ENCODE peak calls at places on chromosomes 1 and 21, in five cellular contexts. One of them, this sample, is unnamed.

GRCh38 chr1:154714638-154715037 is 106.7 kb upstream of the ADAR start:
- DNase-seq in lower lobe of right lung: peak
- DNase-seq in breast epithelium: no peak
- DNase-seq in adrenal gland: no peak
- DNase-seq in neural crest cell: no peak
- DNase-seq in this sample: no peak

GRCh38 chr1:115280073-115280472 is 58.0 kb downstream of the NGF start:
- DNase-seq in breast epithelium: no peak
- DNase-seq in adrenal gland: no peak
- DNase-seq in lower lobe of right lung: no peak
- DNase-seq in neural crest cell: no peak
- DNase-seq in this sample: no peak

GRCh38 chr1:151222130-151222529 is 23.8 kb downstream of the PIP5K1A start:
- DNase-seq in lower lobe of right lung: no peak
- DNase-seq in neural crest cell: no peak
- DNase-seq in breast epithelium: no peak
- DNase-seq in adrenal gland: peak
- DNase-seq in this sample: no peak

GRCh38 chr1:224273651-224274050 is 56.3 kb downstream of the NVL start:
- DNase-seq in adrenal gland: no peak
- DNase-seq in lower lobe of right lung: no peak
- DNase-seq in neural crest cell: no peak
- DNase-seq in breast epithelium: no peak
- DNase-seq in this sample: no peak

GRCh38 chr1:91651671-91652071 is 151.0 kb downstream of the CDC7 start:
- DNase-seq in breast epithelium: no peak
- DNase-seq in adrenal gland: peak
- DNase-seq in neural crest cell: no peak
- DNase-seq in lower lobe of right lung: no peak
- DNase-seq in this sample: no peak

GRCh38 chr1:172497230-172497629 is 35.7 kb upstream of the SUCO start:
- DNase-seq in adrenal gland: peak
- DNase-seq in neural crest cell: peak
- DNase-seq in lower lobe of right lung: peak
- DNase-seq in breast epithelium: peak
- DNase-seq in this sample: no peak

GRCh38 chr1:7679873-7680790 is 91.0 kb upstream of the VAMP3 start:
- DNase-seq in breast epithelium: no peak
- DNase-seq in neural crest cell: peak
- DNase-seq in adrenal gland: peak
- DNase-seq in lower lobe of right lung: peak
- DNase-seq in this sample: peak

GRCh38 chr1:1782399-1783221 is 4.3 kb upstream of the NADK start:
- DNase-seq in lower lobe of right lung: peak
- DNase-seq in adrenal gland: peak
- DNase-seq in breast epithelium: no peak
- DNase-seq in neural crest cell: no peak
- DNase-seq in this sample: peak

GRCh38 chr1:97489834-97490233 is 431.0 kb downstream of the DPYD start:
- DNase-seq in lower lobe of right lung: no peak
- DNase-seq in neural crest cell: no peak
- DNase-seq in breast epithelium: no peak
- DNase-seq in adrenal gland: no peak
- DNase-seq in this sample: no peak

GRCh38 chr1:212285685-212286436 is 651 bp downstream of the PPP2R5A start:
- DNase-seq in neural crest cell: peak
- DNase-seq in adrenal gland: peak
- DNase-seq in lower lobe of right lung: peak
- DNase-seq in breast epithelium: peak
- DNase-seq in this sample: peak

GRCh38 chr1:89965203-89965900 is 29.6 kb upstream of the ZNF326 start:
- DNase-seq in neural crest cell: no peak
- DNase-seq in adrenal gland: no peak
- DNase-seq in breast epithelium: no peak
- DNase-seq in lower lobe of right lung: no peak
- DNase-seq in this sample: no peak

GRCh38 chr1:116820362-116820761 is 66.1 kb downstream of the CD2 start:
- DNase-seq in breast epithelium: no peak
- DNase-seq in lower lobe of right lung: no peak
- DNase-seq in neural crest cell: no peak
- DNase-seq in adrenal gland: no peak
- DNase-seq in this sample: no peak

GRCh38 chr1:231357831-231358354 is 19.8 kb downstream of the SPRTN start:
- DNase-seq in adrenal gland: peak
- DNase-seq in lower lobe of right lung: no peak
- DNase-seq in neural crest cell: peak
- DNase-seq in breast epithelium: no peak
- DNase-seq in this sample: no peak

GRCh38 chr1:210360852-210361477 is 32.3 kb downstream of the HHAT start:
- DNase-seq in neural crest cell: no peak
- DNase-seq in adrenal gland: no peak
- DNase-seq in lower lobe of right lung: no peak
- DNase-seq in breast epithelium: no peak
- DNase-seq in this sample: no peak

GRCh38 chr1:42482635-42483153 is 19.6 kb downstream of the CCDC30 start:
- DNase-seq in neural crest cell: no peak
- DNase-seq in lower lobe of right lung: no peak
- DNase-seq in adrenal gland: no peak
- DNase-seq in breast epithelium: no peak
- DNase-seq in this sample: no peak

GRCh38 chr1:67597336-67597735 is 87.7 kb upstream of the GADD45A start:
- DNase-seq in breast epithelium: no peak
- DNase-seq in lower lobe of right lung: no peak
- DNase-seq in neural crest cell: no peak
- DNase-seq in adrenal gland: no peak
- DNase-seq in this sample: no peak

GRCh38 chr1:109104364-109105151 is 9.4 kb upstream of the ELAPOR1 start:
- DNase-seq in breast epithelium: no peak
- DNase-seq in adrenal gland: no peak
- DNase-seq in neural crest cell: no peak
- DNase-seq in lower lobe of right lung: no peak
- DNase-seq in this sample: no peak

GRCh38 chr1:59241909-59242308 is 55.0 kb upstream of the FGGY start:
- DNase-seq in adrenal gland: no peak
- DNase-seq in neural crest cell: no peak
- DNase-seq in breast epithelium: no peak
- DNase-seq in lower lobe of right lung: no peak
- DNase-seq in this sample: no peak

GRCh38 chr1:59243978-59244377 is 52.9 kb upstream of the FGGY start:
- DNase-seq in neural crest cell: no peak
- DNase-seq in adrenal gland: no peak
- DNase-seq in breast epithelium: no peak
- DNase-seq in lower lobe of right lung: no peak
- DNase-seq in this sample: no peak

GRCh38 chr1:59242345-59242744 is 54.5 kb upstream of the FGGY start:
- DNase-seq in neural crest cell: no peak
- DNase-seq in adrenal gland: no peak
- DNase-seq in lower lobe of right lung: no peak
- DNase-seq in breast epithelium: no peak
- DNase-seq in this sample: no peak

GRCh38 chr1:59244891-59245290 is 52.0 kb upstream of the FGGY start:
- DNase-seq in neural crest cell: no peak
- DNase-seq in lower lobe of right lung: no peak
- DNase-seq in adrenal gland: no peak
- DNase-seq in breast epithelium: no peak
- DNase-seq in this sample: no peak

DNA sequence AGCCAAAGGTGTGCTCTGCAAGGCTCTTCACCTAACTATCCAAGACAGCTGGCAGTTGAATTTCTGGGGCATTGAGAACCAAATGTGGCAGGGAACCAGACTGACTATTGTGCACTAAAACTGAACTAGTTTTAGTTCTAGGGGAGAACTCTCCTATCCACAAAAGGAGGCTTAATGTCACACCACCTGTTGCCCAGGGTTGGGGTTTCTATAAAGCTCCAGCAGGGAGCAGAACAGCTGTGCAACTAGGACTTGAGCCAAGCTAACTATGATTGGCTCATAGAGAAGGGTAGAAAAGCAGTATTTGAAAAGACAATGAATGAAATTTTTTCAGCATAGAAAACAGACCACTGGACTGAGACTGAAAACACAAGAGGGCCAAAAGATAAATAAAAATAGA is 53.4 kb upstream of the FGGY start:
- DNase-seq in lower lobe of right lung: no peak
- DNase-seq in neural crest cell: no peak
- DNase-seq in adrenal gland: no peak
- DNase-seq in breast epithelium: no peak
- DNase-seq in this sample: no peak
- TF ChIP-seq CTCF in lower lobe of right lung: no peak
- TF ChIP-seq CTCF in neural crest cell: no peak
- TF ChIP-seq CTCF in adrenal gland: no peak
- TF ChIP-seq CTCF in breast epithelium: no peak
- TF ChIP-seq CTCF in this sample: no peak

GRCh38 chr1:29753244-29753643 is 516.9 kb downstream of the PTPRU start:
- DNase-seq in breast epithelium: no peak
- DNase-seq in lower lobe of right lung: no peak
- DNase-seq in neural crest cell: no peak
- DNase-seq in adrenal gland: no peak
- DNase-seq in this sample: no peak
- TF ChIP-seq CTCF in breast epithelium: no peak
- TF ChIP-seq CTCF in lower lobe of right lung: no peak
- TF ChIP-seq CTCF in neural crest cell: no peak
- TF ChIP-seq CTCF in adrenal gland: no peak
- TF ChIP-seq CTCF in this sample: no peak

GRCh38 chr1:16204634-16205332 is 7.7 kb downstream of the ARHGEF19 start:
- DNase-seq in breast epithelium: no peak
- DNase-seq in adrenal gland: no peak
- DNase-seq in neural crest cell: no peak
- DNase-seq in lower lobe of right lung: no peak
- DNase-seq in this sample: no peak
- TF ChIP-seq CTCF in breast epithelium: peak
- TF ChIP-seq CTCF in adrenal gland: no peak
- TF ChIP-seq CTCF in neural crest cell: peak
- TF ChIP-seq CTCF in lower lobe of right lung: peak
- TF ChIP-seq CTCF in this sample: no peak

GRCh38 chr1:64469977-64470669 is at the start of gene CACHD1:
- DNase-seq in lower lobe of right lung: peak
- DNase-seq in breast epithelium: peak
- DNase-seq in neural crest cell: peak
- DNase-seq in adrenal gland: peak
- DNase-seq in this sample: no peak
- TF ChIP-seq CTCF in lower lobe of right lung: peak
- TF ChIP-seq CTCF in breast epithelium: peak
- TF ChIP-seq CTCF in neural crest cell: peak
- TF ChIP-seq CTCF in adrenal gland: peak
- TF ChIP-seq CTCF in this sample: no peak

GRCh38 chr1:176799327-176799726 is 336.4 kb downstream of the PAPPA2 start:
- DNase-seq in lower lobe of right lung: no peak
- DNase-seq in adrenal gland: no peak
- DNase-seq in breast epithelium: no peak
- DNase-seq in neural crest cell: no peak
- DNase-seq in this sample: no peak
- TF ChIP-seq CTCF in lower lobe of right lung: no peak
- TF ChIP-seq CTCF in adrenal gland: no peak
- TF ChIP-seq CTCF in breast epithelium: no peak
- TF ChIP-seq CTCF in neural crest cell: no peak
- TF ChIP-seq CTCF in this sample: no peak

GRCh38 chr1:241985787-241986186 is 13.1 kb downstream of the MAP1LC3C start:
- DNase-seq in neural crest cell: peak
- DNase-seq in breast epithelium: no peak
- DNase-seq in lower lobe of right lung: no peak
- DNase-seq in adrenal gland: peak
- DNase-seq in this sample: no peak
- TF ChIP-seq CTCF in neural crest cell: peak
- TF ChIP-seq CTCF in breast epithelium: no peak
- TF ChIP-seq CTCF in lower lobe of right lung: peak
- TF ChIP-seq CTCF in adrenal gland: peak
- TF ChIP-seq CTCF in this sample: peak

GRCh38 chr21:35508389-35508888 is 459.3 kb upstream of the RUNX1 start:
- DNase-seq in neural crest cell: peak
- DNase-seq in lower lobe of right lung: peak
- DNase-seq in breast epithelium: no peak
- DNase-seq in adrenal gland: peak
- DNase-seq in this sample: no peak
- TF ChIP-seq CTCF in neural crest cell: peak
- TF ChIP-seq CTCF in lower lobe of right lung: peak
- TF ChIP-seq CTCF in breast epithelium: no peak
- TF ChIP-seq CTCF in adrenal gland: peak
- TF ChIP-seq CTCF in this sample: no peak

GRCh38 chr1:119007672-119008482 is 19.7 kb upstream of the TBX15 start:
- DNase-seq in neural crest cell: no peak
- DNase-seq in adrenal gland: no peak
- DNase-seq in lower lobe of right lung: no peak
- DNase-seq in breast epithelium: no peak
- DNase-seq in this sample: no peak

GRCh38 chr1:119007343-119007671 is 19.2 kb upstream of the TBX15 start:
- DNase-seq in adrenal gland: no peak
- DNase-seq in breast epithelium: no peak
- DNase-seq in neural crest cell: no peak
- DNase-seq in lower lobe of right lung: no peak
- DNase-seq in this sample: no peak

GRCh38 chr1:119009300-119009660 is 21.1 kb upstream of the TBX15 start:
- DNase-seq in neural crest cell: no peak
- DNase-seq in breast epithelium: no peak
- DNase-seq in adrenal gland: no peak
- DNase-seq in lower lobe of right lung: no peak
- DNase-seq in this sample: no peak

GRCh38 chr1:119010201-119010600 is 22.1 kb upstream of the TBX15 start:
- DNase-seq in lower lobe of right lung: no peak
- DNase-seq in breast epithelium: no peak
- DNase-seq in adrenal gland: no peak
- DNase-seq in neural crest cell: no peak
- DNase-seq in this sample: no peak

GRCh38 chr1:119008483-119009299 is 20.5 kb upstream of the TBX15 start:
- DNase-seq in lower lobe of right lung: no peak
- DNase-seq in adrenal gland: no peak
- DNase-seq in neural crest cell: no peak
- DNase-seq in breast epithelium: no peak
- DNase-seq in this sample: no peak
- TF ChIP-seq CTCF in lower lobe of right lung: peak
- TF ChIP-seq CTCF in adrenal gland: peak
- TF ChIP-seq CTCF in neural crest cell: peak
- TF ChIP-seq CTCF in breast epithelium: peak
- TF ChIP-seq CTCF in this sample: no peak

GRCh38 chr1:174273190-174273589 is 113.9 kb downstream of the RABGAP1L start:
- DNase-seq in breast epithelium: no peak
- DNase-seq in adrenal gland: no peak
- DNase-seq in lower lobe of right lung: no peak
- DNase-seq in neural crest cell: no peak
- DNase-seq in this sample: no peak
- TF ChIP-seq CTCF in breast epithelium: no peak
- TF ChIP-seq CTCF in adrenal gland: no peak
- TF ChIP-seq CTCF in lower lobe of right lung: no peak
- TF ChIP-seq CTCF in neural crest cell: no peak
- TF ChIP-seq CTCF in this sample: no peak

DNA sequence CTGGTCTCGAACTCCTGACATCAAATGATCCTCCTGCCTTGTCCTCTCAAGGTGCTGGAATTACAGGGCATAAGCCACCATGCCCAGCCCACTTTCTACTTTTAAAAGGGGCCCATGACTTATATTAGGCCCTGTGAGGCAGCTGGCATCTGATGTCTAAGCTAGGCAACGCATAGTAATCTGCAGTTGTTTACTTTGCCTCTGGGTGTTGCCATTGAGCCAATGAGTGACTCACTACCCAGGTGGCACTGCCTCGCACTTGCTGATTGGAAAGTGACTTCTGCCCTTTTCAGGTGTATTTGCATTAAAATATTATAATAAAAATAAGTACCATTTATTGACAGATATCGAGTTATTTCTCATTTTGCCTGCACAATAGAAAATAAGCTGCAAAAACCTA is 84.9 kb downstream of the KIF14 start:
- DNase-seq in neural crest cell: no peak
- DNase-seq in lower lobe of right lung: no peak
- DNase-seq in breast epithelium: no peak
- DNase-seq in adrenal gland: peak
- DNase-seq in this sample: no peak
- TF ChIP-seq CTCF in neural crest cell: peak
- TF ChIP-seq CTCF in lower lobe of right lung: peak
- TF ChIP-seq CTCF in breast epithelium: no peak
- TF ChIP-seq CTCF in adrenal gland: no peak
- TF ChIP-seq CTCF in this sample: no peak

This sample was measured in natural killer cell.